ENCODE peak calls at places on chromosomes 3 and 15, in four cellular contexts. M is NCI-H524, T is suprapubic skin, H is H7. X is an unnamed sample.
A peak's percentile ranks its signal among the peaks of the same experiment; 100 is the strongest.

GRCh38 chr3:49600781-49601180 is 46.5 kb downstream of the BSN start:
- DNase-seq in M (no peak), T (no peak), H (no peak), X (no peak)

GRCh38 chr3:130905551-130905950 is 11.7 kb downstream of the ATP2C1 start:
- DNase-seq in M (no peak), T (no peak), H (no peak), X (no peak)

GRCh38 chr3:134419214-134419965 is 45.1 kb upstream of the AMOTL2 start:
- DNase-seq in M (no peak), T (no peak), H (no peak), X (no peak)

GRCh38 chr15:67080900-67081431 is 15.6 kb downstream of the SMAD3 start:
- DNase-seq in M (no peak), T (no peak), H (peak; percentile 50), X (peak; percentile 33)

GRCh38 chr3:177055557-177056290 is 141.6 kb downstream of the TBL1XR1 start:
- DNase-seq in M (no peak), T (no peak), H (no peak), X (no peak)

GRCh38 chr3:100710355-100711198 is 1.3 kb downstream of the TFG start:
- DNase-seq in M (no peak), T (no peak), H (peak; percentile 50), X (peak; percentile 53)

GRCh38 chr3:27289769-27290413 is 79.3 kb downstream of the NEK10 start:
- DNase-seq in M (no peak), T (no peak), H (no peak), X (no peak)

GRCh38 chr3:22989716-22990115 is 213.4 kb upstream of the UBE2E2 start:
- DNase-seq in M (no peak), T (no peak), H (no peak), X (no peak)

GRCh38 chr3:17154941-17155340 is 270.2 kb downstream of the PLCL2 start:
- DNase-seq in M (no peak), T (peak; percentile 40), H (no peak), X (no peak)

GRCh38 chr3:84877092-84877491 is 81.7 kb upstream of the CADM2 start:
- DNase-seq in M (no peak), T (no peak), H (no peak), X (no peak)

GRCh38 chr3:10505050-10505790 is at the start of gene ATP2B2:
- DNase-seq in M (peak; percentile 70), T (no peak), H (peak; percentile 95), X (peak; percentile 59)

GRCh38 chr15:69292826-69293420 is 5.8 kb upstream of the PAQR5 start:
- DNase-seq in M (no peak), T (no peak), H (no peak), X (no peak)